ENCODE peak calls at places on chromosomes 4 and X, in seven cellular contexts. One of them, this sample, is unnamed.

GRCh38 chr4:1612278-1613098 is 71.6 kb downstream of the FAM53A start:
- DNase-seq in hippocampal formation: no peak
- DNase-seq in NCI-H1092: no peak
- DNase-seq in CD4-positive, alpha-beta T cell: no peak
- DNase-seq in occipital lobe: no peak
- DNase-seq in EH: no peak
- DNase-seq in substantia nigra: no peak
- DNase-seq in this sample: no peak

GRCh38 chr4:6419452-6420028 is 52.9 kb downstream of the PPP2R2C start:
- DNase-seq in hippocampal formation: peak
- DNase-seq in NCI-H1092: no peak
- DNase-seq in CD4-positive, alpha-beta T cell: no peak
- DNase-seq in occipital lobe: peak
- DNase-seq in EH: no peak
- DNase-seq in substantia nigra: no peak
- DNase-seq in this sample: no peak

GRCh38 chr4:188554413-188554812 is 415.2 kb downstream of the TRIML1 start:
- DNase-seq in hippocampal formation: no peak
- DNase-seq in NCI-H1092: no peak
- DNase-seq in CD4-positive, alpha-beta T cell: no peak
- DNase-seq in occipital lobe: no peak
- DNase-seq in EH: no peak
- DNase-seq in substantia nigra: no peak
- DNase-seq in this sample: no peak

GRCh38 chrX:109773374-109773773 is 40.3 kb upstream of the ACSL4 start:
- DNase-seq in hippocampal formation: no peak
- DNase-seq in NCI-H1092: no peak
- DNase-seq in CD4-positive, alpha-beta T cell: no peak
- DNase-seq in occipital lobe: no peak
- DNase-seq in EH: no peak
- DNase-seq in substantia nigra: no peak
- DNase-seq in this sample: no peak

GRCh38 chr4:159229164-159229563 is 126.3 kb downstream of the RAPGEF2 start:
- DNase-seq in hippocampal formation: no peak
- DNase-seq in NCI-H1092: no peak
- DNase-seq in CD4-positive, alpha-beta T cell: no peak
- DNase-seq in occipital lobe: no peak
- DNase-seq in EH: peak
- DNase-seq in substantia nigra: no peak
- DNase-seq in this sample: no peak

GRCh38 chr4:82017680-82018079 is 356.1 kb downstream of the HNRNPD start:
- DNase-seq in hippocampal formation: no peak
- DNase-seq in NCI-H1092: no peak
- DNase-seq in CD4-positive, alpha-beta T cell: no peak
- DNase-seq in occipital lobe: no peak
- DNase-seq in EH: peak
- DNase-seq in substantia nigra: no peak
- DNase-seq in this sample: no peak

GRCh38 chr4:88005086-88005485 is 2.3 kb upstream of the PKD2 start:
- DNase-seq in hippocampal formation: no peak
- DNase-seq in NCI-H1092: no peak
- DNase-seq in CD4-positive, alpha-beta T cell: no peak
- DNase-seq in occipital lobe: no peak
- DNase-seq in EH: peak
- DNase-seq in substantia nigra: no peak
- DNase-seq in this sample: no peak

GRCh38 chr4:101282076-101282844 is 65.1 kb downstream of the PPP3CA start:
- DNase-seq in hippocampal formation: no peak
- DNase-seq in NCI-H1092: no peak
- DNase-seq in CD4-positive, alpha-beta T cell: no peak
- DNase-seq in occipital lobe: no peak
- DNase-seq in EH: no peak
- DNase-seq in substantia nigra: no peak
- DNase-seq in this sample: no peak

GRCh38 chr4:81465668-81466357 is 5.9 kb downstream of the RASGEF1B start:
- DNase-seq in hippocampal formation: no peak
- DNase-seq in NCI-H1092: peak
- DNase-seq in CD4-positive, alpha-beta T cell: no peak
- DNase-seq in occipital lobe: no peak
- DNase-seq in EH: no peak
- DNase-seq in substantia nigra: no peak
- DNase-seq in this sample: no peak

GRCh38 chr4:30938956-30939528 is 218.9 kb downstream of the PCDH7 start:
- DNase-seq in hippocampal formation: no peak
- DNase-seq in NCI-H1092: no peak
- DNase-seq in CD4-positive, alpha-beta T cell: no peak
- DNase-seq in occipital lobe: no peak
- DNase-seq in EH: no peak
- DNase-seq in substantia nigra: no peak
- DNase-seq in this sample: no peak

GRCh38 chrX:456146-456545 is 69.4 kb upstream of the PPP2R3B start:
- DNase-seq in hippocampal formation: no peak
- DNase-seq in NCI-H1092: no peak
- DNase-seq in CD4-positive, alpha-beta T cell: no peak
- DNase-seq in occipital lobe: no peak
- DNase-seq in EH: no peak
- DNase-seq in substantia nigra: no peak
- DNase-seq in this sample: no peak

GRCh38 chr4:41455215-41455614 is 82.7 kb upstream of the LIMCH1 start:
- DNase-seq in hippocampal formation: no peak
- DNase-seq in NCI-H1092: peak
- DNase-seq in CD4-positive, alpha-beta T cell: no peak
- DNase-seq in occipital lobe: no peak
- DNase-seq in EH: no peak
- DNase-seq in substantia nigra: no peak
- DNase-seq in this sample: no peak

GRCh38 chr4:185143596-185143969 is 517 bp downstream of the SLC25A4 start:
- DNase-seq in hippocampal formation: no peak
- DNase-seq in NCI-H1092: peak
- DNase-seq in CD4-positive, alpha-beta T cell: no peak
- DNase-seq in occipital lobe: peak
- DNase-seq in EH: peak
- DNase-seq in substantia nigra: peak
- DNase-seq in this sample: no peak

GRCh38 chr4:183855651-183856190 is 49.4 kb upstream of the STOX2 start:
- DNase-seq in hippocampal formation: no peak
- DNase-seq in NCI-H1092: no peak
- DNase-seq in CD4-positive, alpha-beta T cell: no peak
- DNase-seq in occipital lobe: no peak
- DNase-seq in EH: no peak
- DNase-seq in substantia nigra: no peak
- DNase-seq in this sample: no peak

GRCh38 chr4:2083826-2084160 is 24.7 kb downstream of the NAT8L start:
- DNase-seq in hippocampal formation: no peak
- DNase-seq in NCI-H1092: no peak
- DNase-seq in CD4-positive, alpha-beta T cell: no peak
- DNase-seq in occipital lobe: no peak
- DNase-seq in EH: no peak
- DNase-seq in substantia nigra: no peak
- DNase-seq in this sample: no peak

GRCh38 chr4:6195602-6196319 is 4.6 kb downstream of the JAKMIP1 start:
- DNase-seq in hippocampal formation: no peak
- DNase-seq in NCI-H1092: no peak
- DNase-seq in CD4-positive, alpha-beta T cell: no peak
- DNase-seq in occipital lobe: no peak
- DNase-seq in EH: no peak
- DNase-seq in substantia nigra: no peak
- DNase-seq in this sample: no peak

GRCh38 chr4:3287271-3287971 is 5.4 kb upstream of the RGS12 start:
- DNase-seq in hippocampal formation: no peak
- DNase-seq in NCI-H1092: no peak
- DNase-seq in CD4-positive, alpha-beta T cell: no peak
- DNase-seq in occipital lobe: no peak
- DNase-seq in EH: no peak
- DNase-seq in substantia nigra: no peak
- DNase-seq in this sample: no peak

GRCh38 chrX:30851459-30851858 is 37.6 kb downstream of the TAB3 start:
- DNase-seq in hippocampal formation: no peak
- DNase-seq in NCI-H1092: no peak
- DNase-seq in CD4-positive, alpha-beta T cell: no peak
- DNase-seq in occipital lobe: no peak
- DNase-seq in EH: no peak
- DNase-seq in substantia nigra: no peak
- DNase-seq in this sample: no peak

GRCh38 chr4:54109226-54110018 is 9.5 kb downstream of the GSX2 start:
- DNase-seq in hippocampal formation: no peak
- DNase-seq in NCI-H1092: no peak
- DNase-seq in CD4-positive, alpha-beta T cell: no peak
- DNase-seq in occipital lobe: no peak
- DNase-seq in EH: no peak
- DNase-seq in substantia nigra: no peak
- DNase-seq in this sample: no peak

GRCh38 chr4:106365613-106366012 is 3.0 kb downstream of the GIMD1 start:
- DNase-seq in hippocampal formation: no peak
- DNase-seq in NCI-H1092: no peak
- DNase-seq in CD4-positive, alpha-beta T cell: no peak
- DNase-seq in occipital lobe: no peak
- DNase-seq in EH: peak
- DNase-seq in substantia nigra: no peak
- DNase-seq in this sample: no peak

GRCh38 chrX:136598631-136599030 is 49.3 kb upstream of the CD40LG start:
- DNase-seq in hippocampal formation: no peak
- DNase-seq in NCI-H1092: no peak
- DNase-seq in CD4-positive, alpha-beta T cell: no peak
- DNase-seq in occipital lobe: no peak
- DNase-seq in EH: no peak
- DNase-seq in substantia nigra: no peak
- DNase-seq in this sample: peak

GRCh38 chr4:64014647-64015046 is 394.6 kb downstream of the TECRL start:
- DNase-seq in hippocampal formation: no peak
- DNase-seq in NCI-H1092: no peak
- DNase-seq in CD4-positive, alpha-beta T cell: no peak
- DNase-seq in occipital lobe: no peak
- DNase-seq in EH: no peak
- DNase-seq in substantia nigra: no peak
- DNase-seq in this sample: no peak

GRCh38 chrX:13761606-13762005 is 27.1 kb downstream of the OFD1 start:
- DNase-seq in hippocampal formation: no peak
- DNase-seq in NCI-H1092: no peak
- DNase-seq in CD4-positive, alpha-beta T cell: no peak
- DNase-seq in occipital lobe: no peak
- DNase-seq in EH: peak
- DNase-seq in substantia nigra: no peak
- DNase-seq in this sample: no peak

GRCh38 chrX:136176399-136176825 is 29.1 kb downstream of the FHL1 start:
- DNase-seq in hippocampal formation: no peak
- DNase-seq in NCI-H1092: no peak
- DNase-seq in CD4-positive, alpha-beta T cell: no peak
- DNase-seq in occipital lobe: no peak
- DNase-seq in EH: peak
- DNase-seq in substantia nigra: no peak
- DNase-seq in this sample: no peak

GRCh38 chrX:41180194-41180902 is 95.1 kb downstream of the USP9X start:
- DNase-seq in hippocampal formation: peak
- DNase-seq in NCI-H1092: peak
- DNase-seq in CD4-positive, alpha-beta T cell: peak
- DNase-seq in occipital lobe: peak
- DNase-seq in EH: peak
- DNase-seq in substantia nigra: no peak
- DNase-seq in this sample: no peak

GRCh38 chr4:119861731-119862130 is 204.9 kb downstream of the MAD2L1 start:
- DNase-seq in hippocampal formation: no peak
- DNase-seq in NCI-H1092: no peak
- DNase-seq in CD4-positive, alpha-beta T cell: no peak
- DNase-seq in occipital lobe: no peak
- DNase-seq in EH: no peak
- DNase-seq in substantia nigra: no peak
- DNase-seq in this sample: no peak

GRCh38 chrX:101668143-101668542 is 8.5 kb upstream of the ARMCX2 start:
- DNase-seq in hippocampal formation: no peak
- DNase-seq in NCI-H1092: no peak
- DNase-seq in CD4-positive, alpha-beta T cell: no peak
- DNase-seq in occipital lobe: no peak
- DNase-seq in EH: no peak
- DNase-seq in substantia nigra: no peak
- DNase-seq in this sample: no peak

GRCh38 chrX:2629316-2630168 is 61.6 kb upstream of the CD99 start:
- DNase-seq in hippocampal formation: no peak
- DNase-seq in NCI-H1092: no peak
- DNase-seq in CD4-positive, alpha-beta T cell: peak
- DNase-seq in occipital lobe: no peak
- DNase-seq in EH: no peak
- DNase-seq in substantia nigra: no peak
- DNase-seq in this sample: peak

GRCh38 chrX:21639775-21640174 is 18.4 kb downstream of the KLHL34 start:
- DNase-seq in hippocampal formation: no peak
- DNase-seq in NCI-H1092: no peak
- DNase-seq in CD4-positive, alpha-beta T cell: no peak
- DNase-seq in occipital lobe: no peak
- DNase-seq in EH: no peak
- DNase-seq in substantia nigra: no peak
- DNase-seq in this sample: no peak

GRCh38 chr4:89939464-89939863 is 44.8 kb downstream of the MMRN1 start:
- DNase-seq in hippocampal formation: no peak
- DNase-seq in NCI-H1092: peak
- DNase-seq in CD4-positive, alpha-beta T cell: no peak
- DNase-seq in occipital lobe: no peak
- DNase-seq in EH: no peak
- DNase-seq in substantia nigra: no peak
- DNase-seq in this sample: no peak

This sample was measured in T-helper 22 cell.